ENCODE peak calls at places on chromosomes 2 and 18, in four cellular contexts. F, Q, N and W are unnamed samples.
A peak's percentile ranks its signal among the peaks of the same experiment; 100 is the strongest.

GRCh38 chr2:120949027-120949956 is 213.6 kb downstream of the GLI2 start:
- DNase-seq in Q (peak; percentile 71), F (no peak), N (no peak), W (peak; percentile 11)

GRCh38 chr2:12824771-12825363 is 108.1 kb downstream of the TRIB2 start:
- DNase-seq in F (no peak), Q (no peak), N (peak; percentile 73), W (no peak)

GRCh38 chr2:136764397-136765255 is 719 bp upstream of the THSD7B start:
- DNase-seq in Q (peak; percentile 76), F (no peak), N (no peak), W (no peak)

GRCh38 chr2:48849770-48850169 is 94.2 kb upstream of the LHCGR start:
- DNase-seq in Q (no peak), F (no peak), N (no peak), W (peak; percentile 40)

GRCh38 chr18:56568986-56569385 is 69.4 kb downstream of the TXNL1 start:
- DNase-seq in F (no peak), N (no peak), Q (no peak), W (no peak)

GRCh38 chr2:177730792-177731191 is 338.2 kb downstream of the AGPS start:
- DNase-seq in N (no peak), Q (no peak), F (no peak), W (no peak)

GRCh38 chr2:224286923-224287322 is 115.0 kb downstream of the FAM124B start:
- DNase-seq in N (no peak), F (no peak), Q (no peak), W (peak; percentile 7)

GRCh38 chr2:102826904-102827303 is 65.1 kb downstream of the TMEM182 start:
- DNase-seq in F (peak; percentile 2), Q (no peak), N (peak; percentile 57), W (no peak)

GRCh38 chr2:127675335-127676261 is at the start of gene LIMS2:
- DNase-seq in Q (peak; percentile 89), F (no peak), N (peak; percentile 71), W (no peak)

GRCh38 chr2:107936427-107937359 is 49.6 kb upstream of the SLC5A7 start:
- DNase-seq in F (no peak), N (no peak), Q (peak; percentile 14), W (peak; percentile 10)

GRCh38 chr18:53025247-53025646 is 685.2 kb downstream of the DCC start:
- DNase-seq in N (no peak), F (no peak), Q (no peak), W (no peak)

GRCh38 chr2:9178110-9178904 is 28.3 kb upstream of the ASAP2 start:
- DNase-seq in F (no peak), N (no peak), Q (no peak), W (no peak)

GRCh38 chr2:111119004-111119846 is 1.5 kb upstream of the BCL2L11 start:
- DNase-seq in Q (peak; percentile 61), F (no peak), N (peak; percentile 29), W (no peak)

GRCh38 chr2:11103984-11104793 is 51.1 kb upstream of the SLC66A3 start:
- DNase-seq in F (no peak), Q (no peak), N (no peak), W (no peak)

GRCh38 chr2:60163691-60164090 is 389.8 kb downstream of the BCL11A start:
- DNase-seq in Q (no peak), N (no peak), F (no peak), W (no peak)

GRCh38 chr2:36461039-36461681 is 105.6 kb downstream of the CRIM1 start:
- DNase-seq in F (peak; percentile 57), Q (peak; percentile 12), N (no peak), W (peak; percentile 86)